ENCODE peak calls at places on chromosomes 12 and 14, in eight cellular contexts. One of them, this sample, is unnamed.

GRCh38 chr12:5247144-5247543 is 184.8 kb upstream of the NTF3 start:
- DNase-seq in NCI-H2171: no peak
- DNase-seq in AG04450: no peak
- DNase-seq in NCI-H1930: no peak
- DNase-seq in Right ventricle myocardium inferior: no peak
- DNase-seq in progenitor cell of endocrine pancreas: no peak
- DNase-seq in CD4-positive, CD25-positive, alpha-beta regulatory T cell: no peak
- DNase-seq in T-helper 1 cell: no peak
- DNase-seq in this sample: no peak

GRCh38 chr12:88111074-88111652 is 30.7 kb downstream of the CEP290 start:
- DNase-seq in NCI-H1930: no peak
- DNase-seq in Right ventricle myocardium inferior: no peak
- DNase-seq in AG04450: no peak
- DNase-seq in T-helper 1 cell: no peak
- DNase-seq in CD4-positive, CD25-positive, alpha-beta regulatory T cell: no peak
- DNase-seq in progenitor cell of endocrine pancreas: no peak
- DNase-seq in NCI-H2171: peak; percentile 6
- DNase-seq in this sample: no peak

GRCh38 chr14:94161979-94162378 is 12.1 kb upstream of the PPP4R4 start:
- DNase-seq in progenitor cell of endocrine pancreas: no peak
- DNase-seq in AG04450: no peak
- DNase-seq in NCI-H2171: no peak
- DNase-seq in CD4-positive, CD25-positive, alpha-beta regulatory T cell: no peak
- DNase-seq in Right ventricle myocardium inferior: no peak
- DNase-seq in NCI-H1930: no peak
- DNase-seq in T-helper 1 cell: no peak
- DNase-seq in this sample: no peak

GRCh38 chr12:4320859-4321701 is at the start of gene TIGAR:
- DNase-seq in Right ventricle myocardium inferior: peak; percentile 98
- DNase-seq in AG04450: peak; percentile 80
- DNase-seq in NCI-H2171: peak; percentile 100
- DNase-seq in T-helper 1 cell: peak; percentile 87
- DNase-seq in NCI-H1930: peak; percentile 93
- DNase-seq in progenitor cell of endocrine pancreas: peak; percentile 99
- DNase-seq in CD4-positive, CD25-positive, alpha-beta regulatory T cell: peak; percentile 90
- DNase-seq in this sample: peak; percentile 96

GRCh38 chr12:53218551-53219114 is 11.6 kb upstream of the ITGB7 start:
- DNase-seq in Right ventricle myocardium inferior: no peak
- DNase-seq in progenitor cell of endocrine pancreas: no peak
- DNase-seq in AG04450: no peak
- DNase-seq in NCI-H1930: no peak
- DNase-seq in NCI-H2171: no peak
- DNase-seq in T-helper 1 cell: no peak
- DNase-seq in CD4-positive, CD25-positive, alpha-beta regulatory T cell: no peak
- DNase-seq in this sample: no peak

GRCh38 chr14:65330416-65330815 is 82.1 kb upstream of the FUT8 start:
- DNase-seq in NCI-H1930: no peak
- DNase-seq in CD4-positive, CD25-positive, alpha-beta regulatory T cell: no peak
- DNase-seq in NCI-H2171: no peak
- DNase-seq in Right ventricle myocardium inferior: no peak
- DNase-seq in T-helper 1 cell: no peak
- DNase-seq in progenitor cell of endocrine pancreas: no peak
- DNase-seq in AG04450: no peak
- DNase-seq in this sample: no peak

GRCh38 chr14:39218171-39218769 is 15.4 kb upstream of the MIA2 start:
- DNase-seq in AG04450: no peak
- DNase-seq in CD4-positive, CD25-positive, alpha-beta regulatory T cell: no peak
- DNase-seq in NCI-H1930: no peak
- DNase-seq in Right ventricle myocardium inferior: no peak
- DNase-seq in T-helper 1 cell: no peak
- DNase-seq in NCI-H2171: no peak
- DNase-seq in progenitor cell of endocrine pancreas: no peak
- DNase-seq in this sample: no peak

GRCh38 chr14:64935508-64935907 is 7.0 kb downstream of the GPX2 start:
- DNase-seq in Right ventricle myocardium inferior: no peak
- DNase-seq in progenitor cell of endocrine pancreas: no peak
- DNase-seq in AG04450: no peak
- DNase-seq in NCI-H2171: no peak
- DNase-seq in T-helper 1 cell: no peak
- DNase-seq in NCI-H1930: no peak
- DNase-seq in CD4-positive, CD25-positive, alpha-beta regulatory T cell: no peak
- DNase-seq in this sample: no peak

GRCh38 chr12:8823565-8824300 is 1.3 kb downstream of the A2ML1 start:
- DNase-seq in CD4-positive, CD25-positive, alpha-beta regulatory T cell: no peak
- DNase-seq in AG04450: no peak
- DNase-seq in NCI-H2171: no peak
- DNase-seq in progenitor cell of endocrine pancreas: peak; percentile 34
- DNase-seq in Right ventricle myocardium inferior: no peak
- DNase-seq in T-helper 1 cell: no peak
- DNase-seq in NCI-H1930: no peak
- DNase-seq in this sample: no peak

GRCh38 chr14:87971010-87971409 is 22.0 kb downstream of the GALC start:
- DNase-seq in T-helper 1 cell: no peak
- DNase-seq in NCI-H2171: no peak
- DNase-seq in NCI-H1930: no peak
- DNase-seq in CD4-positive, CD25-positive, alpha-beta regulatory T cell: no peak
- DNase-seq in Right ventricle myocardium inferior: no peak
- DNase-seq in AG04450: no peak
- DNase-seq in progenitor cell of endocrine pancreas: no peak
- DNase-seq in this sample: no peak

GRCh38 chr12:45284096-45284901 is 68.4 kb downstream of the ANO6 start:
- DNase-seq in AG04450: peak; percentile 61
- DNase-seq in Right ventricle myocardium inferior: no peak
- DNase-seq in NCI-H2171: no peak
- DNase-seq in T-helper 1 cell: no peak
- DNase-seq in NCI-H1930: peak; percentile 84
- DNase-seq in CD4-positive, CD25-positive, alpha-beta regulatory T cell: no peak
- DNase-seq in progenitor cell of endocrine pancreas: no peak
- DNase-seq in this sample: no peak